ENCODE peak calls at places on chromosomes 4 and X, in seven cellular contexts. A, S, Q, E, N, D and M are unnamed samples.

GRCh38 chr4:105536601-105537000 is 15.8 kb upstream of the ARHGEF38 start:
- DNase-seq in D (no peak), A (no peak), Q (no peak), N (no peak), S (no peak), E (no peak), M (no peak)

GRCh38 chr4:107997001-107997788 is 7.5 kb downstream of the HADH start:
- DNase-seq in S (no peak), A (no peak), D (no peak), E (no peak), N (no peak), Q (no peak), M (no peak)

GRCh38 chr4:3436798-3437581 is 4.8 kb upstream of the HGFAC start:
- DNase-seq in S (no peak), Q (no peak), N (peak; percentile 90), E (no peak), A (no peak), D (no peak), M (no peak)

GRCh38 chr4:108940086-108941033 is 177.5 kb upstream of the ETNPPL start:
- DNase-seq in A (no peak), E (no peak), S (peak; percentile 39), D (no peak), N (peak; percentile 14), Q (no peak), M (no peak)

GRCh38 chrX:120560405-120560841 is 339 bp downstream of the CUL4B start:
- DNase-seq in A (peak; percentile 43), Q (no peak), N (no peak), E (peak; percentile 20), S (peak; percentile 55), D (peak; percentile 32), M (peak; percentile 1)

GRCh38 chr4:74223801-74224200 is 65.9 kb downstream of the MTHFD2L start:
- DNase-seq in E (no peak), A (no peak), S (no peak), N (no peak), D (no peak), Q (no peak), M (no peak)

GRCh38 chrX:47156611-47157520 is 11.8 kb downstream of the RBM10 start:
- DNase-seq in D (no peak), A (no peak), N (no peak), Q (no peak), E (no peak), S (no peak), M (no peak)

GRCh38 chr4:6811165-6811564 is 28.6 kb downstream of the KIAA0232 start:
- DNase-seq in A (no peak), D (no peak), N (no peak), S (no peak), E (no peak), Q (no peak), M (no peak)

GRCh38 chrX:153490217-153490616 is 4.6 kb upstream of the BGN start:
- DNase-seq in A (no peak), S (no peak), D (no peak), N (no peak), E (no peak), Q (no peak), M (no peak)

GRCh38 chr4:99389606-99390005 is 37.1 kb upstream of the ADH1C start:
- DNase-seq in Q (no peak), E (no peak), A (no peak), S (no peak), D (no peak), N (no peak), M (no peak)

GRCh38 chr4:15333692-15334633 is 93.9 kb upstream of the C1QTNF7 start:
- DNase-seq in Q (no peak), N (no peak), S (no peak), D (no peak), A (no peak), E (no peak), M (no peak)

GRCh38 chrX:40468033-40468979 is 112.5 kb upstream of the ATP6AP2 start:
- DNase-seq in N (peak; percentile 2), D (peak; percentile 73), A (peak; percentile 81), E (peak; percentile 10), Q (peak; percentile 45), S (peak; percentile 23), M (peak; percentile 22)
- TF ChIP-seq CTCF in N (no peak), D (peak; percentile 41), A (no peak), E (peak; percentile 9), Q (no peak), S (peak; percentile 27), M (peak; percentile 33)

GRCh38 chrX:68090266-68090665 is 343.0 kb downstream of the OPHN1 start:
- DNase-seq in S (no peak), E (no peak), D (no peak), N (no peak), Q (no peak), A (no peak), M (no peak)
- TF ChIP-seq CTCF in S (no peak), E (no peak), D (no peak), N (no peak), Q (no peak), A (no peak), M (no peak)

GRCh38 chr4:4870493-4871266 is 11.2 kb downstream of the MSX1 start:
- DNase-seq in E (no peak), N (no peak), D (no peak), Q (peak; percentile 25), S (no peak), A (no peak), M (no peak)

GRCh38 chr4:4874254-4874653 is 14.8 kb downstream of the MSX1 start:
- DNase-seq in E (no peak), D (no peak), N (no peak), A (no peak), Q (no peak), S (no peak), M (no peak)

GRCh38 chr4:4871267-4872147 is 12.0 kb downstream of the MSX1 start:
- DNase-seq in S (no peak), D (no peak), Q (peak; percentile 37), N (no peak), E (peak; percentile 37), A (no peak), M (no peak)

GRCh38 chr4:4869731-4870483 is 10.4 kb downstream of the MSX1 start:
- DNase-seq in S (no peak), N (no peak), Q (no peak), E (peak; percentile 61), D (peak; percentile 16), A (no peak), M (no peak)

DNA sequence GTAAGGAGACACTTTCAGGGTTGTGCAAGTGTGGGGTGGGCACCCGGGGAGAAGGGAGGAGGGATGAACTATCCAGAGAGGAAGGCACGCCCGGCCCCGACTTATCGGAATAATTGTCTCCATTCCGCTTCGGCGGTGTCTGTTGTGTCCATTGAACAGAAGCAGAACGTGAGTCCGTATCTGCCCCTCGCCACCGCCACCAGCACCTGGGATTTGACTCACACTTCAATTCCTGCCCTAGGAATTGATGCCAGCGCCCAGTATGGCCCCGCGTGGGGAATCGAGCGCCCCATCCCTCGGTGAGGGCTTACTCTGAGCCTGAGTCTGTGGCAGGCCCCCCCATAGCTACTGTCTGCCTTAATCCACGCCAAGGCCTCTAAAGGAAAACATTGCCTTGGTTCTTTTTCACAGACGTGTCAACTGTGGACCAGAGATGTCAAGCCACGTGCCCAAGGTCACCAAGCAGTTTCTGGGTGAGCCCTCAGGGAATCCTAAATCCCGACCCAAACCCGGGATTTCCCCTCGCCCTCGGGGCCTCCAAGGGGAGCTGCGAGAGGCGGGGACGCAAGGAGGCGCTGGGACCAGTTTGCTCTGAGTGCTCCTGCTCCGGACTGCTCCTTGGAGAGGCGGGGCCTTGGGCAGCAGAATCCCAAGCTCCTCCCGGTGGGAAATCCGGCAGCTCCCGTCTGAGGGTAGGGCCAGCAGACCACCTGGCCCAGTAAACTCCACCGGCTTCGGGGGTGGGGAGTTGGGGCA is 12.9 kb downstream of the MSX1 start:
- DNase-seq in A (no peak), S (no peak), D (no peak), Q (no peak), E (peak; percentile 62), N (no peak), M (no peak)
- TF ChIP-seq CTCF in A (no peak), S (no peak), D (no peak), Q (no peak), E (no peak), N (no peak), M (no peak)

GRCh38 chr4:146510942-146511341 is 10.8 kb downstream of the SLC10A7 start:
- DNase-seq in Q (no peak), N (no peak), D (no peak), S (no peak), A (no peak), E (no peak), M (no peak)
- TF ChIP-seq CTCF in Q (no peak), N (no peak), D (no peak), S (no peak), A (no peak), E (peak; percentile 11), M (peak; percentile 30)

GRCh38 chrX:88863726-88864125 is 116.7 kb downstream of the CPXCR1 start:
- DNase-seq in Q (no peak), S (no peak), N (no peak), E (no peak), A (no peak), D (no peak), M (no peak)
- TF ChIP-seq CTCF in Q (no peak), S (no peak), N (no peak), E (no peak), A (no peak), D (no peak), M (no peak)

DNA sequence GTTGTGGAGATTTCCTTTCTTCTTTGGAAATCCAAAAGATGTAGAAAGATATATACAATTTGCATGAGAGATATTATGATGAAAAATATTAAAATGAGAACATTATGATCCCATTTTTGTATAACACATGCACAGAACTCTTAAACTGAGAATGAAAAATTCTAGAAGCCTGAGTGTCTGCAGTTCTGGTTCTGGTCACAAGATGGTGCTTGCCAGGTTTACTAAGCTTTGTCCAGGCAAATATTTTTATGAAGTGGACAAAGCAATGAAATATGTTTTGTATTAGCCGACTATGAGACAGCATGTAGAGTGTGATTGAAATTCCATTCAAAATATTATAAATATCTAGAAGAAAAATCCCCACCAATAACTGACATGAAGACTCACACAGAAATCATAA is 2.2 kb downstream of the PWWP3B start:
- DNase-seq in S (no peak), E (no peak), A (peak; percentile 4), Q (no peak), N (no peak), D (no peak), M (no peak)
- TF ChIP-seq CTCF in S (no peak), E (peak; percentile 44), A (peak; percentile 19), Q (no peak), N (peak; percentile 70), D (peak; percentile 55), M (peak; percentile 55)